ENCODE peak calls at places on chromosomes 2 and 18, in five cellular contexts. H is astrocyte of the cerebellum, V is Calu3, K is CD14-positive monocyte, Q is AG10803. Y is an unnamed sample.

GRCh38 chr2:238061310-238062202 is 755 bp downstream of the SCLY start:
- DNase-seq in H (no peak), Q (peak), K (no peak), V (peak), Y (peak)

GRCh38 chr2:110149330-110150220 is 34.0 kb upstream of the MALL start:
- DNase-seq in H (no peak), Q (peak), K (no peak), V (no peak), Y (no peak)

GRCh38 chr2:160209457-160209856 is 9.4 kb upstream of the ITGB6 start:
- DNase-seq in Q (peak), H (peak), V (no peak), K (no peak), Y (no peak)

GRCh38 chr2:239380831-239381708 is 19.8 kb downstream of the HDAC4 start:
- DNase-seq in H (no peak), K (peak), Q (no peak), V (no peak), Y (peak)

GRCh38 chr2:85852979-85853498 is 35.8 kb downstream of the ST3GAL5 start:
- DNase-seq in H (no peak), K (no peak), Q (peak), V (no peak), Y (no peak)

GRCh38 chr2:83826601-83827000 is 632.5 kb downstream of the SUCLG1 start:
- DNase-seq in H (no peak), V (no peak), Q (no peak), K (no peak), Y (no peak)

GRCh38 chr2:224865016-224865415 is 148.9 kb upstream of the CCDC195 start:
- DNase-seq in K (no peak), Q (peak), V (no peak), H (no peak), Y (no peak)

GRCh38 chr2:236636261-236636660 is 66.6 kb downstream of the ACKR3 start:
- DNase-seq in V (no peak), Q (no peak), K (no peak), H (no peak), Y (no peak)

GRCh38 chr18:40956213-40956612 is 998.8 kb upstream of the PIK3C3 start:
- DNase-seq in V (no peak), K (no peak), Q (no peak), H (no peak), Y (no peak)

GRCh38 chr2:19003554-19003953 is 354.9 kb downstream of the OSR1 start:
- DNase-seq in K (no peak), H (no peak), Q (no peak), V (no peak), Y (no peak)

GRCh38 chr18:12403601-12404506 is 3.9 kb upstream of the PRELID3A start:
- DNase-seq in H (peak), V (peak), K (no peak), Q (peak), Y (peak)

GRCh38 chr2:50097118-50097517 is 934.8 kb downstream of the NRXN1 start:
- DNase-seq in Q (no peak), K (no peak), V (no peak), H (no peak), Y (no peak)

GRCh38 chr2:64488050-64488974 is 34.4 kb downstream of the LGALSL start:
- DNase-seq in Q (peak), H (peak), K (peak), V (peak), Y (peak)

GRCh38 chr2:238290715-238291549 is 2.5 kb upstream of the PER2 start:
- DNase-seq in H (no peak), K (no peak), Q (no peak), V (no peak), Y (no peak)

GRCh38 chr2:49807689-49808088 is 653.4 kb upstream of the FSHR start:
- DNase-seq in V (no peak), Q (no peak), H (no peak), K (no peak), Y (no peak)

GRCh38 chr18:6782861-6783260 is 53.3 kb downstream of the ARHGAP28 start:
- DNase-seq in K (no peak), V (no peak), H (no peak), Q (no peak), Y (no peak)

GRCh38 chr18:37484893-37485834 is 80.4 kb downstream of the CELF4 start:
- DNase-seq in H (no peak), K (no peak), Q (peak), V (peak), Y (no peak)

GRCh38 chr18:75341897-75342296 is 85.6 kb downstream of the SMIM21 start:
- DNase-seq in H (no peak), Q (no peak), V (no peak), K (no peak), Y (no peak)

GRCh38 chr2:240881913-240882312 is 13.3 kb downstream of the AGXT start:
- DNase-seq in H (no peak), Q (no peak), K (no peak), V (no peak), Y (no peak)

GRCh38 chr2:134479696-134480330 is 225.9 kb downstream of the MGAT5 start:
- DNase-seq in V (no peak), Q (no peak), K (no peak), H (no peak), Y (no peak)

GRCh38 chr2:121197369-121198091 is 87.5 kb downstream of the TFCP2L1 start:
- DNase-seq in V (peak), H (peak), Q (peak), K (peak), Y (no peak)

GRCh38 chr2:8412586-8412985 is 269.3 kb upstream of the ID2 start:
- DNase-seq in K (no peak), Q (peak), H (no peak), V (no peak), Y (no peak)

GRCh38 chr18:34929336-34929780 is 111.9 kb upstream of the MAPRE2 start:
- DNase-seq in K (no peak), H (peak), Q (peak), V (peak), Y (no peak)

GRCh38 chr2:204468689-204469429 is 76.4 kb upstream of the PARD3B start:
- DNase-seq in Q (peak), V (no peak), K (no peak), H (peak), Y (no peak)

GRCh38 chr2:157771234-157771633 is 104.9 kb downstream of the ACVR1 start:
- DNase-seq in Q (no peak), V (no peak), H (no peak), K (no peak), Y (no peak)

GRCh38 chr2:168355110-168355509 is 101.0 kb upstream of the CERS6 start:
- DNase-seq in H (no peak), K (no peak), V (peak), Q (no peak), Y (no peak)

GRCh38 chr18:48300463-48300961 is 108.7 kb downstream of the ZBTB7C start:
- DNase-seq in H (no peak), Q (no peak), V (no peak), K (no peak), Y (no peak)

GRCh38 chr2:112542974-112543760 is 902 bp downstream of the POLR1B start:
- DNase-seq in Q (peak), V (peak), H (no peak), K (no peak), Y (peak)

GRCh38 chr2:230706966-230707365 is 5.7 kb upstream of the CAB39 start:
- DNase-seq in K (no peak), Q (no peak), H (no peak), V (no peak), Y (no peak)

GRCh38 chr18:56770873-56771272 is 119.7 kb downstream of the WDR7 start:
- DNase-seq in K (no peak), Q (peak), H (no peak), V (no peak), Y (no peak)

GRCh38 chr2:35454966-35455638 is 900.5 kb upstream of the CRIM1 start:
- DNase-seq in V (peak), H (no peak), K (no peak), Q (no peak), Y (no peak)

GRCh38 chr18:67010916-67011315 is 407.0 kb upstream of the CDH19 start:
- DNase-seq in H (no peak), Q (no peak), K (no peak), V (no peak), Y (no peak)

GRCh38 chr2:5777089-5777488 is 84.9 kb downstream of the SOX11 start:
- DNase-seq in V (peak), Q (no peak), H (no peak), K (no peak), Y (no peak)

GRCh38 chr2:170393861-170394498 is 216.0 kb downstream of the MYO3B start:
- DNase-seq in H (no peak), Q (no peak), K (no peak), V (no peak), Y (no peak)

GRCh38 chr2:170391018-170391417 is 213.1 kb downstream of the MYO3B start:
- DNase-seq in V (no peak), Q (no peak), K (no peak), H (no peak), Y (no peak)

GRCh38 chr2:170396799-170397459 is 219.0 kb downstream of the MYO3B start:
- DNase-seq in K (no peak), H (no peak), Q (peak), V (no peak), Y (peak)

GRCh38 chr2:170394988-170395387 is 217.0 kb downstream of the MYO3B start:
- DNase-seq in H (no peak), Q (no peak), K (no peak), V (no peak), Y (no peak)
- TF ChIP-seq CTCF in H (peak), Q (peak), K (no peak), V (no peak), Y (no peak)

GRCh38 chr2:36812196-36812595 is 115.7 kb downstream of the VIT start:
- DNase-seq in H (no peak), V (peak), K (no peak), Q (no peak), Y (no peak)
- TF ChIP-seq CTCF in H (no peak), V (no peak), K (no peak), Q (peak), Y (peak)

GRCh38 chr2:197851451-197851850 is 47.1 kb downstream of the PLCL1 start:
- DNase-seq in Q (no peak), K (no peak), H (no peak), V (no peak), Y (peak)
- TF ChIP-seq CTCF in Q (peak), K (no peak), H (peak), V (no peak), Y (peak)

DNA sequence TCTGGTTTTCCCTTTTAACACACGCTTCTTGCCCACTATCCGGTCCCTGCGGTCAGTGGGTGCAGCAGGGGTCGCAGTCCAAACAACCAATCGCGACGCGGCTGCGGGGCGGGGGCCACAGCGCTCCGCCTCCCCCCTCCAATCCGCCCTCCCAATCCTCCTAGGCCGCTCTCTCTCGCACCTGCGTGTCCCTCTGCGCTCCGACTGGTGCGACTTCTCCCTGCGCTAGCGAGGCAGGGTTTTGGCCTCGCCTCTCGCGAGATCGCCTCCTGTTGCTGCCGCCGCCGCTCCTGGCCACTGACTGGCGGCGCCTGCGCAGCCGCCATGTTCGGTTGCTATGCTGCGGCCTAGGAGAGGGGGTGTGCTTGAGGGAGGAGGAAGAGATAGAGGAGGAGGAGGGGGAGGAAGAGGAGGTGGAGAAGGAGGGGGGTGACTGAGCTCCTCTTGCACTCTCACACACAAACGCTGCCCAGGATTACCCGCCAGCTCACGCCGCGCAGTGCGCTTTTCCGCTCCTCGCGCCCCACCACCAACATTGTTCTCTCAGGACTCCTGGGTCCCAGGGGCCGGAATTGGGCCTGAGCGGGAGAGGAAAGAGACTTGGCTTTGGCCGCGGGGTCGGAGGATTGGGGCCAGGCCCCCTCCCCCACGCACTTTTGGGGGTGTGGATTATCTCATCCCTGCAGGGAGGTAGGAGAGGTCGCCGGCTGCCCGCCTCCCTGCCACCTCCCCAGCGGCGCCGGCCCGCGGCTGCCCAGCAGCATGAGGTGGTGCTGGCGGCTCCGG is at the start of gene PTPN4:
- DNase-seq in V (peak), K (peak), H (peak), Q (peak), Y (peak)
- TF ChIP-seq CTCF in V (no peak), K (no peak), H (no peak), Q (no peak), Y (no peak)

GRCh38 chr2:9949992-9950520 is 1.4 kb upstream of the GRHL1 start:
- DNase-seq in K (no peak), H (no peak), V (no peak), Q (no peak), Y (no peak)

GRCh38 chr2:9949239-9949991 is 2.1 kb upstream of the GRHL1 start:
- DNase-seq in V (no peak), H (no peak), K (no peak), Q (no peak), Y (no peak)

GRCh38 chr2:9951272-9951521 is 296 bp upstream of the GRHL1 start:
- DNase-seq in Q (no peak), V (no peak), K (no peak), H (no peak), Y (no peak)

GRCh38 chr2:9951522-9952285 is at the start of gene GRHL1:
- DNase-seq in H (peak), V (peak), K (peak), Q (peak), Y (peak)

GRCh38 chr2:9950521-9951271 is 797 bp upstream of the GRHL1 start:
- DNase-seq in V (peak), H (no peak), Q (no peak), K (peak), Y (peak)
- TF ChIP-seq CTCF in V (no peak), H (no peak), Q (no peak), K (no peak), Y (no peak)

DNA sequence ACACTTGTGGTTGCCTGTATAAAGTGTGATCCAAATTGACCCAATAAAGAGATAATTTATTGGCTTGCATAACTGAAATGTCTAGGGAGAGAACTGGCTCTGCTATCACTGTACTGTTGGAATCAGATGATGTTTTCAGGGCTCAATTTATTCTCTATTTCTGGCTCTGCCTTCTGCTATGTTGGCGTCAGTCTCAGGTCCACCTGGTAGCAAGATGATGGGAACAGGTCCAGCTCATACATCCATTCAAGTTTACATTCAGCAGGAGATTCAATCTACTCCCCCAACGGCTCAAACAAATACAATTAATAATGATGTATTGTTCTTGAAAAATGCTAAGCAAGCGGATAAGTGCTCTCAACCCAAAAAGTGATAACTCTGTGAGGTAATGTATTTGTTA is 297.7 kb upstream of the SYT4 start:
- DNase-seq in H (no peak), Q (no peak), K (no peak), V (no peak), Y (no peak)
- TF ChIP-seq CTCF in H (no peak), Q (no peak), K (no peak), V (no peak), Y (no peak)

GRCh38 chr2:149258531-149258930 is 71.9 kb upstream of the LYPD6 start:
- DNase-seq in H (no peak), K (no peak), V (no peak), Q (no peak), Y (no peak)
- TF ChIP-seq CTCF in H (no peak), K (no peak), V (no peak), Q (peak), Y (no peak)

GRCh38 chr2:61905372-61906186 is at the start of gene COMMD1:
- DNase-seq in Q (peak), K (peak), V (peak), H (no peak), Y (peak)

GRCh38 chr2:61906187-61906470 is 655 bp downstream of the COMMD1 start:
- DNase-seq in Q (no peak), H (no peak), K (no peak), V (no peak), Y (no peak)

GRCh38 chr2:61911510-61911909 is 6.0 kb downstream of the COMMD1 start:
- DNase-seq in K (no peak), Q (no peak), V (no peak), H (no peak), Y (no peak)

DNA sequence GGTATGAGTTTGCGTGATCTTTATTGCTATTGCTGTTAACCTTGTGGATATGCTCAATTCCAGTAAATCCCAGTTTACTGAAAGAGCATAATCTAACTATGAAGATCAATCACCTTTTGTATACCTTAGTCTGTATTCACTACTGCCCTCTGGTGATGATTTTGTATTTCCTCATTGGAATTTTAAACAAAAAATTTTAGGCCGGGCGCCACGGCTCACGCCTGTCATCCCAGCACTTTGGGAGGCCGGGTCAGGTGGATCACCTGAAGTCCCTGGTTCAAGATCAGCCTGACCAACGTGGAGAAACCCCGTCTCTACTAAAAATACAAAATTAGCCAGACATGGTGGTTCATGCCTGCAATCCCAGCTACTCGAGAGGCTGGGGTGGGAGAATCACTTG is 5.1 kb downstream of the COMMD1 start:
- DNase-seq in V (peak), K (no peak), Q (no peak), H (no peak), Y (no peak)
- TF ChIP-seq CTCF in V (no peak), K (peak), Q (peak), H (no peak), Y (peak)

DNA sequence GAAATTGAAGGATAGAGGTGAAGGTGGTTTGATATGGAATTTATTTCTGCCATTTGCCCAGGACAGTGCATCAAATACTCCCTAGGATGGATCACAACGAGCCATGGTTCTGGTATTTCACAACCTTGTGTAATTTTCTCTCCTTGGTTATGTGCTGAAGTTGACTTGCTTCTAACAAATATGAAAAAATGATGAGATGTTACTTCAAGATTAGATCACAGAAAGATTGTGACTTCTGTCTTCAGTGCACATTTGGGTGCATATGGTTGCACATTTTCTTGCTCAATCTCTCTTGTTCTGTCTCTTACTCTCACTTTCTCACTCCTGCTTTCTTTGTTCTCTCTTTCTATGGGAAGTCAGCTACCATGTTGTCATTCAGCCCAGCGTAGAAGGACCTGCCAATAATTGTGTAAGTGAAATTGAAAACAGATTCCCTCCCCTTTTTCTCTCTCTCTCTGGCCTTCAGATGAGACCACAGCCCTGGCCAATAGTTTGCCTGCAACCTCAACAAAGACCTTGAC is 104.6 kb upstream of the RMDN2 start:
- DNase-seq in V (no peak), Q (peak), K (no peak), H (no peak), Y (no peak)
- TF ChIP-seq CTCF in V (no peak), Q (no peak), K (no peak), H (no peak), Y (no peak)